ENCODE peak calls at places on chromosome 14, in seven cellular contexts. One of them, this sample, is unnamed. For H3K4me1, the result is how much of the 10 kb centered on the place peaks cover.

GRCh38 chr14:93493054-93493453 is 62.3 kb downstream of the UNC79 start:
- DNase-seq in gastrocnemius medialis: no peak
- DNase-seq in fibroblast of lung: no peak
- DNase-seq in cardiac muscle cell: peak
- DNase-seq in neural progenitor cell: no peak
- DNase-seq in body of pancreas: no peak
- DNase-seq in lower lobe of right lung: no peak
- DNase-seq in this sample: no peak

GRCh38 chr14:79730911-79731310 is 480.4 kb downstream of the DIO2 start:
- DNase-seq in body of pancreas: no peak
- DNase-seq in gastrocnemius medialis: no peak
- DNase-seq in cardiac muscle cell: no peak
- DNase-seq in neural progenitor cell: no peak
- DNase-seq in fibroblast of lung: no peak
- DNase-seq in lower lobe of right lung: no peak
- DNase-seq in this sample: no peak

GRCh38 chr14:63388766-63389431 is 70.2 kb upstream of the GPHB5 start:
- DNase-seq in lower lobe of right lung: peak
- DNase-seq in neural progenitor cell: peak
- DNase-seq in cardiac muscle cell: peak
- DNase-seq in body of pancreas: peak
- DNase-seq in gastrocnemius medialis: peak
- DNase-seq in fibroblast of lung: peak
- DNase-seq in this sample: peak

GRCh38 chr14:35052637-35053036 is 6.6 kb downstream of the FAM177A1 start:
- DNase-seq in body of pancreas: no peak
- DNase-seq in fibroblast of lung: no peak
- DNase-seq in cardiac muscle cell: no peak
- DNase-seq in lower lobe of right lung: no peak
- DNase-seq in neural progenitor cell: no peak
- DNase-seq in gastrocnemius medialis: no peak
- DNase-seq in this sample: no peak

GRCh38 chr14:79036506-79036905 is 866.3 kb downstream of the NRXN3 start:
- DNase-seq in gastrocnemius medialis: no peak
- DNase-seq in fibroblast of lung: no peak
- DNase-seq in body of pancreas: no peak
- DNase-seq in neural progenitor cell: no peak
- DNase-seq in lower lobe of right lung: no peak
- DNase-seq in cardiac muscle cell: no peak
- DNase-seq in this sample: no peak

GRCh38 chr14:50055461-50056228 is 60.7 kb downstream of the VCPKMT start:
- DNase-seq in neural progenitor cell: peak
- DNase-seq in lower lobe of right lung: no peak
- DNase-seq in fibroblast of lung: no peak
- DNase-seq in cardiac muscle cell: no peak
- DNase-seq in gastrocnemius medialis: no peak
- DNase-seq in body of pancreas: no peak
- DNase-seq in this sample: no peak

GRCh38 chr14:97359391-97359790 is 562.2 kb downstream of the VRK1 start:
- DNase-seq in body of pancreas: no peak
- DNase-seq in gastrocnemius medialis: no peak
- DNase-seq in fibroblast of lung: no peak
- DNase-seq in neural progenitor cell: no peak
- DNase-seq in cardiac muscle cell: no peak
- DNase-seq in lower lobe of right lung: no peak
- DNase-seq in this sample: no peak

GRCh38 chr14:57182760-57183503 is 85.8 kb downstream of the EXOC5 start:
- DNase-seq in body of pancreas: no peak
- DNase-seq in neural progenitor cell: peak
- DNase-seq in cardiac muscle cell: peak
- DNase-seq in gastrocnemius medialis: no peak
- DNase-seq in lower lobe of right lung: no peak
- DNase-seq in fibroblast of lung: peak
- DNase-seq in this sample: no peak

GRCh38 chr14:95173518-95173917 is 16.2 kb upstream of the DICER1 start:
- DNase-seq in cardiac muscle cell: no peak
- DNase-seq in gastrocnemius medialis: no peak
- DNase-seq in lower lobe of right lung: no peak
- DNase-seq in neural progenitor cell: no peak
- DNase-seq in fibroblast of lung: no peak
- DNase-seq in body of pancreas: no peak
- DNase-seq in this sample: no peak

DNA sequence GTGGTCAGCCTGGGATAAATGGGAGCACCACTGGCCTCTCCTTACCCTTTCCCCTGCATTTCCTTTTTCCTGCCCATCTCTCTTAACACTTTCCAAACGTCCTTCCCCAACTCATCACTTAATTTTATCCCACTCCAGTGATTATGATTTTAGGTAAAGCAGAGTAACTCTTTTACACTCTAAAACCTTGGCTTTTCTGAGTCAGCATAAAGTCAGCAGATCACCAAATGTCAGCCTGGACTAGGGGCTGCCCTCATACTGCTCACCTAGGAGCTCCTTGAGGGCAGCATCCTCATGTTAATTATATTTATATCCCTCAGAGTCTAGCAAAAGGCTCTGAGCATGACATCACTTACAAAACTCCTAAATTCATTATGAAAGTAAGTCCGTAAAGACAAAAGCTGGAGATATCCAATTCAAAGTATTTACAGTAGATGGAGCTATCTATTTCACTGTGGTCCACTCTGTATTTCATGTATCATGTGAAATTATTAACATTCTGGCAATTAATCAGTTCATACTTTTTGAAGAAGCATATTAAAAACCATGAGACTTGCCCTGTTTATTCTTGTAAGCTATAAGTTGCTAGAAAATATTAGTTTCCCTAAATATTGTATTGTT is 17.0 kb upstream of the DICER1 start:
- DNase-seq in neural progenitor cell: no peak
- DNase-seq in fibroblast of lung: peak
- DNase-seq in gastrocnemius medialis: no peak
- DNase-seq in cardiac muscle cell: no peak
- DNase-seq in body of pancreas: no peak
- DNase-seq in lower lobe of right lung: no peak
- DNase-seq in this sample: no peak
- TF ChIP-seq CTCF in neural progenitor cell: no peak
- TF ChIP-seq CTCF in fibroblast of lung: no peak
- TF ChIP-seq CTCF in gastrocnemius medialis: no peak
- TF ChIP-seq CTCF in cardiac muscle cell: peak
- TF ChIP-seq CTCF in body of pancreas: no peak
- TF ChIP-seq CTCF in lower lobe of right lung: peak
- TF ChIP-seq CTCF in this sample: no peak

GRCh38 chr14:68712703-68713370 is 80.0 kb downstream of the ZFP36L1 start:
- DNase-seq in lower lobe of right lung: no peak
- DNase-seq in body of pancreas: no peak
- DNase-seq in neural progenitor cell: no peak
- DNase-seq in gastrocnemius medialis: no peak
- DNase-seq in fibroblast of lung: no peak
- DNase-seq in cardiac muscle cell: no peak
- DNase-seq in this sample: no peak

GRCh38 chr14:68711551-68712437 is 81.1 kb downstream of the ZFP36L1 start:
- DNase-seq in lower lobe of right lung: no peak
- DNase-seq in cardiac muscle cell: no peak
- DNase-seq in gastrocnemius medialis: no peak
- DNase-seq in fibroblast of lung: no peak
- DNase-seq in body of pancreas: no peak
- DNase-seq in neural progenitor cell: no peak
- DNase-seq in this sample: no peak

GRCh38 chr14:68709007-68709406 is 83.9 kb downstream of the ZFP36L1 start:
- DNase-seq in gastrocnemius medialis: no peak
- DNase-seq in cardiac muscle cell: no peak
- DNase-seq in neural progenitor cell: no peak
- DNase-seq in fibroblast of lung: no peak
- DNase-seq in lower lobe of right lung: no peak
- DNase-seq in body of pancreas: peak
- DNase-seq in this sample: no peak

GRCh38 chr14:68708343-68708742 is 84.5 kb downstream of the ZFP36L1 start:
- DNase-seq in body of pancreas: no peak
- DNase-seq in fibroblast of lung: no peak
- DNase-seq in lower lobe of right lung: no peak
- DNase-seq in gastrocnemius medialis: no peak
- DNase-seq in cardiac muscle cell: no peak
- DNase-seq in neural progenitor cell: no peak
- DNase-seq in this sample: no peak

DNA sequence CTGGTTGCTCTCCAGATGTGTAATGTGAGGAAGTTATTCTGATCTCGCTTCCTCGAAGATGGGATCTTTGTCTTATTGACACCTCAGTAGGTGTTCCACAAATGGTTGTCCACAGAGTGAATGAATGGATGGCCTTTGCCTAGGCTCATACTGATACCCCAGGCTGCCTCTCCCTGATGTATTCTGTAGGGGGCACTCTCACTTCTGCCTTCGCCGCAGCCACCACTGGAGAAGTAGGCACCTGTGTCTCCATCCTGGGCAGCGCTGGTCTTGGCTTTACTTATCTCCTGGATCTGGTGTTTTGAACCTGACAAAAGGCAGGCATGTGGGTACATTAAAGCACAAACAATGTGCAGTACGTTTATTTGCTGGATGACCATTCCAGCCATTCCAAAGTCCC is 82.1 kb downstream of the ZFP36L1 start:
- DNase-seq in fibroblast of lung: no peak
- DNase-seq in neural progenitor cell: no peak
- DNase-seq in cardiac muscle cell: no peak
- DNase-seq in body of pancreas: no peak
- DNase-seq in lower lobe of right lung: no peak
- DNase-seq in gastrocnemius medialis: no peak
- DNase-seq in this sample: no peak
- H3K27ac ChIP-seq in fibroblast of lung: no peak
- H3K27ac ChIP-seq in neural progenitor cell: no peak
- H3K27ac ChIP-seq in cardiac muscle cell: no peak
- H3K27ac ChIP-seq in body of pancreas: no peak
- H3K27ac ChIP-seq in lower lobe of right lung: no peak
- H3K27ac ChIP-seq in gastrocnemius medialis: no peak
- H3K27ac ChIP-seq in this sample: no peak

DNA sequence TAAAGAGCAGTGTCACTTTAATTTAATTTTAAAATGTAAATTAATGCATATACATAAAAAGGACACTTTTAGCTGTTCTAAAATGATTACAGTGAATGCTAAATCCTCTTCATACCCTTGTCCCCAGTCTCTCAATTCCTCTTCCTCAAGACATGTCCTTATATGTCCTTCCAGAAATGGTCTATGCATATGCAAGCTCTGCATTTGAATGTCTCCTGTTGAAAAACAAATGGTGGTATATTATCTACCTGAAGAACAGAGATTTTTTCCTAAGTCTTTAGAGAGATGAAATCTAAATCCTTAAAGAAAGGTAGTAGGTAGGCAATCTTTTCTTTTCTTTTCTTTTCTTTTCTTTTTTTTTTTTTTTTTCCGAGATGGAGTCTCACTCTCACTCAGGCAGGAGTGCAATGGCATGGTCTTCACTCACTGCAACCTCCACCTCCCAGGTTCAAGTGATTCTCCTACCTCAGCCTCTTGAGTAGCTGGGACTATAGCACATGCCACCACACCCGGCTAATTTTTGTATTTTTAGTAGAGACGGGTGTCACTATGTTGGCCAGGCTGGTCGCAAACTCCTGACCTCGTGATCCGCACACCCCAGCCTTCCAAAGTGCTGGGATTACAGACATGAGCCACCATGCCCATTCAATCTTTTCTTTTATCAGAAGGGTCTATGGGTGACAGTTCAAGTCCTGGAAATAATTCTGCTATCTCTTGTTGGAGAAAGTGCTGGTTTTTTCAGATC is 180.5 kb downstream of the PRKCH start:
- DNase-seq in fibroblast of lung: no peak
- DNase-seq in lower lobe of right lung: no peak
- DNase-seq in neural progenitor cell: no peak
- DNase-seq in body of pancreas: no peak
- DNase-seq in cardiac muscle cell: no peak
- DNase-seq in gastrocnemius medialis: no peak
- DNase-seq in this sample: no peak
- H3K4me1 ChIP-seq in fibroblast of lung: under half
- H3K4me1 ChIP-seq in lower lobe of right lung: under half
- H3K4me1 ChIP-seq in neural progenitor cell: under half
- H3K4me1 ChIP-seq in body of pancreas: under half
- H3K4me1 ChIP-seq in cardiac muscle cell: under half
- H3K4me1 ChIP-seq in gastrocnemius medialis: under half
- H3K4me1 ChIP-seq in this sample: half or more

GRCh38 chr14:104385189-104386135 is 194.1 kb upstream of the C14orf180 start:
- DNase-seq in body of pancreas: peak
- DNase-seq in neural progenitor cell: no peak
- DNase-seq in lower lobe of right lung: no peak
- DNase-seq in fibroblast of lung: no peak
- DNase-seq in gastrocnemius medialis: no peak
- DNase-seq in cardiac muscle cell: no peak
- DNase-seq in this sample: no peak

GRCh38 chr14:104384776-104385071 is 194.8 kb upstream of the C14orf180 start:
- DNase-seq in cardiac muscle cell: no peak
- DNase-seq in gastrocnemius medialis: no peak
- DNase-seq in body of pancreas: no peak
- DNase-seq in neural progenitor cell: no peak
- DNase-seq in fibroblast of lung: no peak
- DNase-seq in lower lobe of right lung: no peak
- DNase-seq in this sample: no peak

GRCh38 chr14:104387385-104388010 is 192.1 kb upstream of the C14orf180 start:
- DNase-seq in neural progenitor cell: no peak
- DNase-seq in body of pancreas: peak
- DNase-seq in lower lobe of right lung: no peak
- DNase-seq in cardiac muscle cell: no peak
- DNase-seq in fibroblast of lung: no peak
- DNase-seq in gastrocnemius medialis: no peak
- DNase-seq in this sample: no peak

GRCh38 chr14:104387000-104387384 is 192.6 kb upstream of the C14orf180 start:
- DNase-seq in lower lobe of right lung: no peak
- DNase-seq in neural progenitor cell: no peak
- DNase-seq in fibroblast of lung: no peak
- DNase-seq in body of pancreas: peak
- DNase-seq in cardiac muscle cell: no peak
- DNase-seq in gastrocnemius medialis: no peak
- DNase-seq in this sample: no peak

DNA sequence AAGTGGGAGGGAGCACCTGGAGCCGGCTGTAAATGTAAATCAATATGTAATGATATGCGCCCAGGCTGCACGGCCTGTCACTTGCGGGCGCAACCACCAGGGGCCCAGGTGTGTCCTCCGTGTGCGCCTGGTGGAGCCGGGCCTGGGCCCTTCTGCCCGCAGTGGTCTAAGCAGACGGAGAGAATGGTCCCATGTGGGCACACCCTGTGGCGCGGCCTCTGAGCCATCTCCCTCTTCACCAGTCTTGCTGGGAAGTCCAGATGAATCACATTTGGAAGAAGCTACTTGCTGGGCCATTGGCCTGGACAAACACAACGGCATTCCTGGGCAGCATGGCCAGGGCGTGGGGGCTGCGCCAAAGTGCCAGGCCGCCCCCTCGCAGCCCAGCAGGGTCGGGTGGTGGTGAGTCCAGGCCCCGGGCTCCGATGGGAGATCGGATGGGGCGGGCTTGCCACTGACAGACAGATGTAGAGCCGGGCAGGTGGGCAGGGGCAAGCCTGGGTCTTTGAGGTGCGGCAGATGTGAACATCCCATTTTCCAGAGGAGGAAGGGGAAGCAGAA is 193.2 kb upstream of the C14orf180 start:
- DNase-seq in lower lobe of right lung: peak
- DNase-seq in gastrocnemius medialis: no peak
- DNase-seq in fibroblast of lung: no peak
- DNase-seq in body of pancreas: peak
- DNase-seq in cardiac muscle cell: no peak
- DNase-seq in neural progenitor cell: no peak
- DNase-seq in this sample: no peak
- TF ChIP-seq CTCF in lower lobe of right lung: no peak
- TF ChIP-seq CTCF in gastrocnemius medialis: no peak
- TF ChIP-seq CTCF in fibroblast of lung: no peak
- TF ChIP-seq CTCF in body of pancreas: no peak
- TF ChIP-seq CTCF in cardiac muscle cell: no peak
- TF ChIP-seq CTCF in neural progenitor cell: no peak
- TF ChIP-seq CTCF in this sample: no peak